ENCODE peak calls at places on chromosomes 6 and 20, in seven cellular contexts. U is H1, I is IMR-90, S is mesendoderm, V is neuronal stem cell, T is mesenchymal stem cell, A is trophoblast cell. X is an unnamed sample.

GRCh38 chr20:43843096-43843964 is 71.3 kb upstream of the TOX2 start:
- DNase-seq in V (no peak), T (peak), A (no peak), S (no peak), I (peak), U (peak), X (no peak)

GRCh38 chr6:113742342-113742741 is 114.8 kb upstream of the MARCKS start:
- DNase-seq in A (no peak), I (no peak), T (peak), S (no peak), U (no peak), V (no peak), X (no peak)

GRCh38 chr6:25042984-25043725 is 107.4 kb upstream of the RIPOR2 start:
- DNase-seq in U (no peak), S (no peak), A (no peak), T (no peak), I (no peak), V (no peak), X (no peak)

GRCh38 chr6:1381397-1382330 is 7.7 kb upstream of the FOXF2 start:
- DNase-seq in S (peak), V (peak), U (peak), A (no peak), T (no peak), I (no peak), X (peak)

GRCh38 chr6:33806795-33807194 is 3.0 kb upstream of the MLN start:
- DNase-seq in S (no peak), T (no peak), I (no peak), A (no peak), V (no peak), U (no peak), X (no peak)

GRCh38 chr20:51747182-51747911 is 20.8 kb downstream of the ATP9A start:
- DNase-seq in A (no peak), U (no peak), S (no peak), T (no peak), I (no peak), V (no peak), X (no peak)

GRCh38 chr6:123116370-123116769 is 120.3 kb downstream of the CLVS2 start:
- DNase-seq in V (no peak), A (no peak), I (no peak), T (no peak), U (no peak), S (no peak), X (no peak)

GRCh38 chr6:131107166-131107565 is 28.1 kb upstream of the AKAP7 start:
- DNase-seq in I (peak), A (peak), U (no peak), S (no peak), T (peak), V (no peak), X (no peak)

GRCh38 chr6:12174878-12175277 is 115.3 kb upstream of the EDN1 start:
- DNase-seq in S (no peak), U (no peak), V (no peak), T (no peak), I (peak), A (no peak), X (no peak)

GRCh38 chr20:52191132-52191435 is 495 bp downstream of the ZFP64 start:
- DNase-seq in S (no peak), T (peak), I (peak), U (no peak), A (no peak), V (no peak), X (no peak)

GRCh38 chr20:11389188-11389587 is 528.5 kb upstream of the BTBD3 start:
- DNase-seq in I (peak), S (no peak), T (no peak), A (no peak), U (no peak), V (no peak), X (no peak)

GRCh38 chr20:50628326-50628725 is 63.0 kb downstream of the RIPOR3 start:
- DNase-seq in T (no peak), U (no peak), S (no peak), V (no peak), A (no peak), I (no peak), X (no peak)

GRCh38 chr20:1327241-1327653 is 1.7 kb downstream of the SDCBP2 start:
- DNase-seq in A (no peak), T (peak), S (no peak), I (peak), U (peak), V (no peak), X (peak)

GRCh38 chr20:16555754-16556153 is 17.5 kb downstream of the KIF16B start:
- DNase-seq in T (peak), V (no peak), A (no peak), U (no peak), I (no peak), S (no peak), X (no peak)

GRCh38 chr20:49344140-49344539 is 66.3 kb upstream of the ZNFX1 start:
- DNase-seq in S (no peak), U (no peak), V (no peak), I (no peak), A (no peak), T (no peak), X (no peak)

GRCh38 chr6:124073021-124073420 is 269.4 kb downstream of the NKAIN2 start:
- DNase-seq in A (no peak), V (peak), S (peak), T (peak), I (no peak), U (no peak), X (peak)

GRCh38 chr20:10861086-10861485 is 187.3 kb upstream of the JAG1 start:
- DNase-seq in S (no peak), I (peak), T (no peak), U (no peak), V (no peak), A (no peak), X (no peak)

GRCh38 chr6:170152111-170152926 is 138.6 kb downstream of the DLL1 start:
- DNase-seq in S (peak), A (peak), V (peak), I (no peak), T (no peak), U (peak), X (peak)

GRCh38 chr20:48008850-48009535 is 223.7 kb upstream of the SULF2 start:
- DNase-seq in A (no peak), T (no peak), I (peak), V (no peak), U (no peak), S (no peak), X (no peak)

GRCh38 chr6:143060806-143061596 is at the start of gene AIG1:
- DNase-seq in S (peak), T (no peak), V (peak), A (no peak), I (no peak), U (peak), X (peak)

GRCh38 chr6:131592935-131593334 is 19.9 kb downstream of the ARG1 start:
- DNase-seq in U (no peak), I (no peak), T (no peak), A (no peak), V (no peak), S (no peak), X (no peak)

GRCh38 chr20:45964024-45964423 is 8.0 kb downstream of the ZNF335 start:
- DNase-seq in V (no peak), U (no peak), A (no peak), T (no peak), S (no peak), I (no peak), X (no peak)

GRCh38 chr6:124798942-124799496 is 163.2 kb upstream of the RNF217 start:
- DNase-seq in A (no peak), U (no peak), I (no peak), V (no peak), S (no peak), T (no peak), X (no peak)

GRCh38 chr20:37992802-37993538 is 40.3 kb downstream of the TTI1 start:
- DNase-seq in S (peak), I (peak), U (no peak), V (no peak), T (peak), A (peak), X (no peak)

GRCh38 chr6:39517763-39518162 is 195.3 kb upstream of the KCNK16 start:
- DNase-seq in S (no peak), T (peak), V (no peak), U (no peak), I (no peak), A (no peak), X (no peak)

GRCh38 chr20:1748777-1749176 is 91.2 kb upstream of the SIRPG start:
- DNase-seq in S (no peak), V (no peak), T (no peak), A (no peak), U (no peak), I (no peak), X (no peak)

GRCh38 chr6:132887204-132887603 is 72.8 kb downstream of the RPS12 start:
- DNase-seq in A (no peak), S (no peak), U (no peak), V (no peak), T (no peak), I (no peak), X (no peak)

GRCh38 chr20:46683939-46684750 is 5.1 kb downstream of the TP53RK start:
- DNase-seq in T (peak), I (peak), S (peak), V (peak), A (peak), U (peak), X (peak)

GRCh38 chr6:37809144-37809543 is 10.4 kb upstream of the ZFAND3 start:
- DNase-seq in T (no peak), V (no peak), A (no peak), S (no peak), U (no peak), I (peak), X (no peak)

DNA sequence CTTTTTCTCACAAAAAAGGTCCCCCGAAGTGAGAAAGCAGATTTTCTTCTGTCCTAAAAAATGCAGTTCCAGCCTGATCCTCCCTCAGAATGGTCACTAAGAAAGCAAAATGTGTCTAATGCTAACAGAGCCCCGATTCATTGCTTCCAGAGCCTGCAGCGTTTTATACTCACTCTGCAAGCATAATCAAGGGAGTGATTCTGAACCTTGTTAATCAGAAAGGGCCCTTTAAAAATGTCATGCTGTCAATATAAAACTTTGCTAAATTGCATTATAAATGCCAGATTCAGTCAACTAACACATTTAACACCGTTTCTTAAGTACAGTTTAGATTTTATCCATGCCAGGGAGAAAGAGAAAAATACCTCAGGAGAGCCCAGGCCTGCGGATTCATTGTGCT is 202.8 kb downstream of the CD83 start:
- DNase-seq in I (no peak), U (no peak), S (no peak), V (no peak), T (no peak), A (no peak), X (no peak)
- H3K23ac ChIP-seq in I (no peak), U (no peak), S (no peak), V (no peak), T (no peak), A (no peak), X (no peak)

DNA sequence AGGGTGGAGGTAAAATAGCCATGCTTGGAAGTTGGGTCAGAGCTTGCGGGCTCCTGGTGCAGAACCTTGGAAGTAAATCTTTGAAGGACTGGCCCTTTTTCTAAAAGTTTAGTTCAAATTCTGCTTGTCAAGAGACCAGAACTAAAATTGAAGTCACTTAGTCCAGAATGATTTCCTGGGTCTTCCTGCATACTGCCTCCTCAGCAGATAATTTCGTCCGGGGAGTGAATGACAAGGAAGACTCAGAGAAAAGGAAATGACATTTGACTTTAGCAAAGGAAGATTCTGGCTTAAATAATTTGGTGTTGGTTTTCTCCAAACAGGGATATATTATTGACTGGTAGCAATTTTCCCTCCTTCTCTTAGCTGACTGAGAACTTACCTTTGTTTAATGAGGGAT is 1.2 kb downstream of the TM9SF4 start:
- DNase-seq in A (no peak), U (no peak), V (no peak), I (no peak), S (no peak), T (no peak), X (no peak)
- H3K9ac ChIP-seq in A (peak), U (peak), V (no peak), I (peak), S (peak), T (peak), X (no peak)

DNA sequence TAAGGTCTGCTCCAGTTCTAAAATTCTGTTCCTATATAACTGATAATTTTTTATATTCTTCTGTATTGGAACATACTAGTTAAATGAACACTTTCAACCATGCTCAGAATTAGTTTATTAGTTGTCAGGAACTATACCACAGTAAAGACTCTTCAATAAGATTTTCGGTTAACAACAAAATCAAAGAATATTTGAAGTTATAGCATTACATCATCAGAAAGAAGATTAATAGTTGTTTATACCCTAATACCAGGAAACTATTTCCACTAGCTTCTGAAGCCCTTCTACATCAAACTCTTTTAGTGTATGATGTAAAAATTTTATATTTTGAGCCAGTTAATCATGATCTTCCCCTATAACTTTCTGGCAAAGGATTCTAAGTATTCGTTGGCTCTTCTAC is 6.6 kb downstream of the CALHM4 start:
- DNase-seq in T (no peak), A (no peak), V (no peak), U (no peak), I (no peak), S (no peak), X (no peak)
- H3K23ac ChIP-seq in T (no peak), A (no peak), V (no peak), U (no peak), I (no peak), S (no peak), X (no peak)

DNA sequence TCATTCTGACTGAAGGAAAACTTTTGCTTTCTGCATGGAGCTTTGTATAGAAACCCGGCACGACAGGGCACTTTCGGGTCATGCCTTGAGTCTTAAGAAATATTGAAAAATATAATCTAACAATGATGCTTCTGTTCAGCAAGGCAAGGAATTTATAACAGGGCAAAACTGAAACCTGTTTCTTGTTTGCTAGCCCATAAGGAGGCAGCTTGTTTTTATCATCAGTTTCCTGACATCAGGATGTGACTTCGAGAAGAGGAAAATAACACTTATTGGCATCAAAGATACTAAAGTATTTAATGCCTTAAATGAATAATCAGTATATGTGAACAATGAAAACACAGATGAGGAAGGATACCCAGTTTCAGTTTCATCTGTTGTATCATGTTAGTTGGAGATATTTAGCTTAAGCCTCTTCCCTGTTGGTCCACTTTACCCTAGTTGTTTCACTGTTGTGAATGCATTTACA is 146.5 kb downstream of the CDKAL1 start:
- DNase-seq in I (peak), A (no peak), U (no peak), S (no peak), V (no peak), T (peak), X (no peak)
- H3K9ac ChIP-seq in I (peak), A (no peak), U (no peak), S (no peak), V (no peak), T (peak), X (no peak)

GRCh38 chr6:152334555-152334954 is 302.6 kb downstream of the SYNE1 start:
- DNase-seq in A (no peak), V (no peak), S (no peak), I (no peak), U (no peak), T (no peak), X (no peak)

GRCh38 chr6:152330984-152331383 is 306.2 kb downstream of the SYNE1 start:
- DNase-seq in A (no peak), V (no peak), T (no peak), U (no peak), I (no peak), S (no peak), X (no peak)

DNA sequence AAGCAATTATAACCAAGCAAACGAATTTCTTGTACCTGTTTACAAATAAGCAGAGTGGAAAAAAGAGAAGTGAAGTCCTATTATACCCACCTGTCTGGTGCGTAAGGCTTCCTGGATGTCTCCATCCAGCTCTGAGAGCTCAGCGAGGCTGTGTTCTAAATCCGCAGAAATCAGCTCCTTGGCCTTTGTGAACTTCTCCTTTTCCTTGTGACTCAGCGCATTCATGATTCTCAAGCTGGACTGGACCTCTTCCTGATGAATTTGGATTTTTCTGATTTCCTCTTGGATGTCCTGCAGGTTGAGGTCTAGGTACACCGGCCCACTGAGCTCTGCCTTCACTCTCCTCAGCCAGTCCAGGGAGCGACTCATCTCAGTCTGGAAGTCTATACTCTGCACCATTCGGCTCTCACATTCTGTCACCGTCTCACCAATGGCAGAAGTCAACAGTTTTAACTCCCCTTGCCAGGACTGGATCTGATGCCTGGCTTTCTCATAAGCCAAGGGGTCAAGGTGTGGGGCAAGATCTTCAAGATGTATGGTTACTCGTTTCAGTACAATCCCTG is 307.4 kb downstream of the SYNE1 start:
- DNase-seq in U (no peak), T (no peak), V (no peak), A (no peak), S (no peak), I (no peak), X (no peak)
- H3K23ac ChIP-seq in U (no peak), T (no peak), V (no peak), A (no peak), S (no peak), I (no peak), X (no peak)

DNA sequence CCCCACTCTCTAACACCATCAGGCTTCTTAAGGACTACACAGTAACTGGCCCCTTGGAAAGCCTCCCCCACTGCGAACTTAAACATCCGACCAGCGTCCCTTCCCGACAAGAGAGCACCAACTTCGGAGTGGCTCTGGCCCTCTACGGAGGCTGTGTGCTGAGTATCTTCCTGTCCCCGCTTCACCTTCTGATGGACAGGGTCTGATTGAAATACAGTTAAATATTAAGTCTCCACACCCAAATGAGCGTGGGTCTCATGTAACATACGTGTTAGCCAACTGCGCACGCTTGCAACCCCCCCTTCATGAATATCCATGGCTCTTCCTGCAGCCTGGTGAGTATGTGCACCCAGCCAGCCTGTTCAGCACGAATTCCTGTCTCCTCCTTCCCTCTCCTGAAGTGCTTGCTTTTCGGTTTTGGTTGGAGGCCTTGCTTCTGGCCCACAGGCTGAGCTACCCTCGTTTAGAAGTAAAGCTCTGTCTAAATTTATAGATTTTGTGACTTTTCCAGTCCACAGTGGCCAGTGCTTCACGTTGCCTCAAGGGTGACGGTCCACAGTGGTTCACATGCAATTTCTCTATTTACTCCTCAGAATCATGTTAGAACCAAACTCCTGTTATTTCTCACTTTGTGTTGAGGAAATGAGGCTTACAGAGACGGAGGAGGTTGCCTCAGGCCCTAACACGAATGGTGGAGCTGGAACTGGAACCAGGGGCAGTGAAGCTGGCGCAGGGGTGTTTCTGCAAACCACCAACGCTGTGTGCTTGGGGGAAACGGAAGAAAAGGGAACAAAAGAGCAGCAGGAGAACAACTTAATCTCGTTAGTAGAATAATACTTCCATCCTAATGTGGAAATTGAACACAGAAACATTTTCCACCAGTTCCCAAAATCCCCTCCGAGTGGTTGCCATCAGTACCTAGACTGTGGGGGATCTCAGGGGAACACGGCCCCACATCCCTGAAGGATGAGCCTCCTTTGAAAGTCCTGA is 103.1 kb upstream of the FRMD1 start:
- DNase-seq in U (peak), S (no peak), A (no peak), I (no peak), V (peak), T (no peak), X (peak)
- H3K9ac ChIP-seq in U (no peak), S (no peak), A (no peak), I (no peak), V (no peak), T (no peak), X (no peak)

X was measured in H9.